ENCODE peak calls at places on chromosome 15, in seven cellular contexts. J is cardiac fibroblast, K is GM19239, X is GM12865, M is iPS-NIHi11, D is K562, R is GM12891. A is an unnamed sample.

GRCh38 chr15:28994830-28995180 is 109.0 kb downstream of the APBA2 start:
- DNase-seq in K (no peak), X (no peak), R (no peak), M (no peak), J (no peak), D (no peak), A (no peak)

GRCh38 chr15:76206325-76206976 is 104.8 kb downstream of the ETFA start:
- DNase-seq in M (peak; percentile 51), K (no peak), J (peak; percentile 91), R (no peak), D (no peak), X (no peak), A (no peak)

GRCh38 chr15:64013179-64014043 is 32.9 kb downstream of the DAPK2 start:
- DNase-seq in K (no peak), M (no peak), D (no peak), R (no peak), X (no peak), J (peak; percentile 26), A (no peak)

GRCh38 chr15:101689901-101690300 is 34.4 kb downstream of the TARS3 start:
- DNase-seq in X (no peak), R (no peak), K (no peak), J (no peak), M (no peak), D (no peak), A (no peak)

GRCh38 chr15:88729581-88729980 is 73.7 kb upstream of the ACAN start:
- DNase-seq in D (no peak), X (no peak), J (no peak), K (no peak), M (no peak), R (no peak), A (no peak)

GRCh38 chr15:35929740-35930444 is 383.9 kb upstream of the DPH6 start:
- DNase-seq in X (peak; percentile 65), K (no peak), R (no peak), M (no peak), D (no peak), J (no peak), A (no peak)

GRCh38 chr15:51129513-51130197 is 34.9 kb upstream of the TNFAIP8L3 start:
- DNase-seq in D (no peak), J (no peak), X (no peak), K (no peak), R (no peak), M (no peak), A (no peak)

GRCh38 chr15:36688310-36689102 is 109.1 kb downstream of the CDIN1 start:
- DNase-seq in J (peak; percentile 20), K (no peak), D (peak; percentile 1), M (no peak), R (no peak), X (no peak), A (no peak)

GRCh38 chr15:52529289-52529929 is 729 bp upstream of the MYO5A start:
- DNase-seq in J (no peak), D (no peak), X (peak; percentile 37), K (peak; percentile 13), R (no peak), M (no peak), A (peak; percentile 69)

GRCh38 chr15:80404719-80405553 is 754 bp downstream of the ARNT2 start:
- DNase-seq in M (peak; percentile 64), K (no peak), D (no peak), R (no peak), X (no peak), J (no peak), A (no peak)

GRCh38 chr15:78365931-78366330 is 25.8 kb downstream of the CRABP1 start:
- DNase-seq in K (no peak), X (no peak), M (no peak), R (no peak), J (peak; percentile 24), D (no peak), A (peak; percentile 27)

GRCh38 chr15:53473886-53474285 is 285.6 kb downstream of the WDR72 start:
- DNase-seq in K (no peak), J (no peak), D (no peak), R (no peak), M (no peak), X (no peak), A (no peak)